ENCODE peak calls at places on chromosomes 5 and 9, in five cellular contexts. S is 8988T; X is mesothelial cell of epicardium; T is tibial artery; M is stimulated activated CD8-positive, alpha-beta memory T cell treated with anti-CD3 and anti-CD28 coated beads, Interleukin-7, amount 100 ng/mL, for 4 hours. A is an unnamed sample.

GRCh38 chr9:127136880-127137639 is 14.6 kb upstream of the ANGPTL2 start:
- DNase-seq in T (no peak), S (no peak), M (no peak), X (peak; percentile 32), A (no peak)

GRCh38 chr9:128340691-128341434 is 536 bp downstream of the SLC27A4 start:
- DNase-seq in T (no peak), X (no peak), M (no peak), S (no peak), A (peak; percentile 49)

GRCh38 chr9:12640866-12641636 is 52.1 kb upstream of the TYRP1 start:
- DNase-seq in M (no peak), X (no peak), S (no peak), T (no peak), A (no peak)

GRCh38 chr9:85009251-85009650 is 339.7 kb downstream of the NTRK2 start:
- DNase-seq in X (no peak), S (no peak), M (no peak), T (no peak), A (no peak)

GRCh38 chr5:83718195-83718825 is 2.3 kb downstream of the HAPLN1 start:
- DNase-seq in M (no peak), X (peak; percentile 41), S (peak; percentile 37), T (no peak), A (peak; percentile 66)

GRCh38 chr5:177085985-177086917 is at the start of gene FGFR4:
- DNase-seq in S (peak; percentile 97), X (peak; percentile 63), T (no peak), M (peak; percentile 47), A (peak; percentile 91)

GRCh38 chr5:6729400-6730310 is 16.4 kb downstream of the TENT4A start:
- DNase-seq in T (no peak), S (no peak), M (no peak), X (no peak), A (no peak)

GRCh38 chr9:38311382-38312270 is 80.9 kb upstream of the ALDH1B1 start:
- DNase-seq in M (no peak), T (no peak), S (no peak), X (no peak), A (no peak)

GRCh38 chr5:179621551-179621971 is 1.9 kb downstream of the HNRNPH1 start:
- DNase-seq in X (no peak), M (no peak), S (no peak), T (peak; percentile 9), A (no peak)

GRCh38 chr9:90127923-90128322 is 514.7 kb downstream of the DIRAS2 start:
- DNase-seq in T (no peak), X (no peak), S (no peak), M (no peak), A (no peak)

GRCh38 chr5:45093377-45093776 is 284.6 kb downstream of the MRPS30 start:
- DNase-seq in S (no peak), X (no peak), T (no peak), M (no peak), A (no peak)

GRCh38 chr5:132176987-132177386 is 50.7 kb downstream of the P4HA2 start:
- DNase-seq in S (no peak), M (no peak), T (no peak), X (no peak), A (no peak)

GRCh38 chr9:36218011-36218410 is 27.3 kb downstream of the CLTA start:
- DNase-seq in T (no peak), S (no peak), X (no peak), M (no peak), A (no peak)

GRCh38 chr5:60209146-60209840 is 315.8 kb upstream of the PDE4D start:
- DNase-seq in X (no peak), T (no peak), M (no peak), S (no peak), A (no peak)

GRCh38 chr5:168734119-168734518 is 155.0 kb upstream of the PANK3 start:
- DNase-seq in X (no peak), T (no peak), M (no peak), S (no peak), A (no peak)

GRCh38 chr9:36325081-36325828 is 67.0 kb upstream of the GNE start:
- DNase-seq in M (no peak), S (no peak), T (peak; percentile 50), X (no peak), A (no peak)

GRCh38 chr5:172645271-172645670 is 4.2 kb downstream of the NEURL1B start:
- DNase-seq in M (no peak), X (no peak), S (no peak), T (no peak), A (no peak)

GRCh38 chr9:84829997-84830696 is 160.6 kb downstream of the NTRK2 start:
- DNase-seq in M (no peak), T (no peak), S (no peak), X (no peak), A (no peak)

GRCh38 chr5:57751710-57752109 is 269.1 kb upstream of the ACTBL2 start:
- DNase-seq in M (no peak), S (no peak), X (no peak), T (no peak), A (no peak)

GRCh38 chr5:158590936-158591863 is 508.5 kb downstream of the EBF1 start:
- DNase-seq in T (peak; percentile 20), S (no peak), X (peak; percentile 50), M (no peak), A (no peak)

GRCh38 chr5:139561655-139562451 is 714 bp downstream of the UBE2D2 start:
- DNase-seq in M (peak; percentile 15), X (peak; percentile 67), S (peak; percentile 53), T (peak; percentile 31), A (peak; percentile 56)

GRCh38 chr5:148186248-148187003 is 16.4 kb upstream of the SPINK6 start:
- DNase-seq in S (no peak), M (no peak), X (no peak), T (no peak), A (no peak)

GRCh38 chr5:118791986-118792734 is 196.2 kb downstream of the DTWD2 start:
- DNase-seq in T (peak; percentile 22), S (peak; percentile 10), M (no peak), X (no peak), A (peak; percentile 13)

GRCh38 chr5:111511174-111512025 is 935 bp downstream of the STARD4 start:
- DNase-seq in T (no peak), X (no peak), M (no peak), S (no peak), A (no peak)

GRCh38 chr5:169350759-169351240 is 49.9 kb upstream of the SLIT3 start:
- DNase-seq in T (peak; percentile 41), X (no peak), M (no peak), S (peak; percentile 45), A (no peak)

GRCh38 chr9:77712533-77713130 is 64.5 kb upstream of the GNA14 start:
- DNase-seq in T (no peak), S (peak; percentile 20), X (no peak), M (no peak), A (no peak)

GRCh38 chr5:177500685-177501522 is 3.5 kb upstream of the PDLIM7 start:
- DNase-seq in S (peak; percentile 99), M (peak; percentile 73), T (peak; percentile 90), X (peak; percentile 95), A (peak; percentile 97)

GRCh38 chr9:134226221-134226930 is 62.0 kb upstream of the RNU6ATAC start:
- DNase-seq in T (no peak), X (no peak), M (no peak), S (no peak), A (peak; percentile 95)

GRCh38 chr5:173771058-173771742 is 116.9 kb upstream of the CPEB4 start:
- DNase-seq in S (no peak), M (no peak), T (no peak), X (no peak), A (no peak)